ENCODE peak calls at places on chromosomes 4 and X, in four cellular contexts. One of them, this sample, is unnamed.

GRCh38 chr4:127103723-127104122 is 529.0 kb upstream of the INTU start:
- DNase-seq in HFFc6: no peak
- DNase-seq in stimulated activated CD4-positive, alpha-beta T cell treated with anti-CD3 and anti-CD28 coated beads, Interleukin-1b, Interleukin-23, amount 100 ng/mL, for 1 hour: no peak
- DNase-seq in immature natural killer cell: no peak
- DNase-seq in this sample: no peak

GRCh38 chrX:137432609-137433008 is 133.3 kb upstream of the ZIC3 start:
- DNase-seq in HFFc6: no peak
- DNase-seq in stimulated activated CD4-positive, alpha-beta T cell treated with anti-CD3 and anti-CD28 coated beads, Interleukin-1b, Interleukin-23, amount 100 ng/mL, for 1 hour: no peak
- DNase-seq in immature natural killer cell: no peak
- DNase-seq in this sample: peak; percentile 45

GRCh38 chr4:48831532-48832015 is 686 bp downstream of the OCIAD1 start:
- DNase-seq in HFFc6: no peak
- DNase-seq in stimulated activated CD4-positive, alpha-beta T cell treated with anti-CD3 and anti-CD28 coated beads, Interleukin-1b, Interleukin-23, amount 100 ng/mL, for 1 hour: no peak
- DNase-seq in immature natural killer cell: no peak
- DNase-seq in this sample: no peak

GRCh38 chr4:2753444-2753843 is 2.7 kb downstream of the TNIP2 start:
- DNase-seq in HFFc6: no peak
- DNase-seq in stimulated activated CD4-positive, alpha-beta T cell treated with anti-CD3 and anti-CD28 coated beads, Interleukin-1b, Interleukin-23, amount 100 ng/mL, for 1 hour: no peak
- DNase-seq in immature natural killer cell: no peak
- DNase-seq in this sample: no peak

GRCh38 chr4:177220376-177220775 is 89.3 kb upstream of the NEIL3 start:
- DNase-seq in HFFc6: peak; percentile 65
- DNase-seq in stimulated activated CD4-positive, alpha-beta T cell treated with anti-CD3 and anti-CD28 coated beads, Interleukin-1b, Interleukin-23, amount 100 ng/mL, for 1 hour: no peak
- DNase-seq in immature natural killer cell: no peak
- DNase-seq in this sample: no peak

GRCh38 chr4:112063260-112063659 is 82.0 kb upstream of the FAM241A start:
- DNase-seq in HFFc6: no peak
- DNase-seq in stimulated activated CD4-positive, alpha-beta T cell treated with anti-CD3 and anti-CD28 coated beads, Interleukin-1b, Interleukin-23, amount 100 ng/mL, for 1 hour: no peak
- DNase-seq in immature natural killer cell: no peak
- DNase-seq in this sample: no peak

GRCh38 chrX:12804655-12805054 is 13.4 kb downstream of the PRPS2 start:
- DNase-seq in HFFc6: no peak
- DNase-seq in stimulated activated CD4-positive, alpha-beta T cell treated with anti-CD3 and anti-CD28 coated beads, Interleukin-1b, Interleukin-23, amount 100 ng/mL, for 1 hour: no peak
- DNase-seq in immature natural killer cell: no peak
- DNase-seq in this sample: no peak

GRCh38 chr4:109408711-109409110 is 24.9 kb upstream of the SEC24B start:
- DNase-seq in HFFc6: peak; percentile 62
- DNase-seq in stimulated activated CD4-positive, alpha-beta T cell treated with anti-CD3 and anti-CD28 coated beads, Interleukin-1b, Interleukin-23, amount 100 ng/mL, for 1 hour: no peak
- DNase-seq in immature natural killer cell: no peak
- DNase-seq in this sample: no peak

GRCh38 chrX:30593435-30594200 is 16.1 kb upstream of the TASL start:
- DNase-seq in HFFc6: no peak
- DNase-seq in stimulated activated CD4-positive, alpha-beta T cell treated with anti-CD3 and anti-CD28 coated beads, Interleukin-1b, Interleukin-23, amount 100 ng/mL, for 1 hour: no peak
- DNase-seq in immature natural killer cell: no peak
- DNase-seq in this sample: no peak

GRCh38 chrX:140709421-140709846 is at the start of gene LINC00632:
- DNase-seq in HFFc6: no peak
- DNase-seq in stimulated activated CD4-positive, alpha-beta T cell treated with anti-CD3 and anti-CD28 coated beads, Interleukin-1b, Interleukin-23, amount 100 ng/mL, for 1 hour: no peak
- DNase-seq in immature natural killer cell: no peak
- DNase-seq in this sample: no peak

GRCh38 chr4:5888706-5889696 is 3.9 kb downstream of the CRMP1 start:
- DNase-seq in HFFc6: no peak
- DNase-seq in stimulated activated CD4-positive, alpha-beta T cell treated with anti-CD3 and anti-CD28 coated beads, Interleukin-1b, Interleukin-23, amount 100 ng/mL, for 1 hour: no peak
- DNase-seq in immature natural killer cell: no peak
- DNase-seq in this sample: no peak

GRCh38 chr4:158459085-158459820 is 62.4 kb upstream of the RXFP1 start:
- DNase-seq in HFFc6: no peak
- DNase-seq in stimulated activated CD4-positive, alpha-beta T cell treated with anti-CD3 and anti-CD28 coated beads, Interleukin-1b, Interleukin-23, amount 100 ng/mL, for 1 hour: no peak
- DNase-seq in immature natural killer cell: no peak
- DNase-seq in this sample: no peak

GRCh38 chr4:5465529-5465928 is 242.8 kb downstream of the EVC2 start:
- DNase-seq in HFFc6: no peak
- DNase-seq in stimulated activated CD4-positive, alpha-beta T cell treated with anti-CD3 and anti-CD28 coated beads, Interleukin-1b, Interleukin-23, amount 100 ng/mL, for 1 hour: no peak
- DNase-seq in immature natural killer cell: no peak
- DNase-seq in this sample: no peak

GRCh38 chr4:76293705-76294274 is 12.7 kb upstream of the STBD1 start:
- DNase-seq in HFFc6: no peak
- DNase-seq in stimulated activated CD4-positive, alpha-beta T cell treated with anti-CD3 and anti-CD28 coated beads, Interleukin-1b, Interleukin-23, amount 100 ng/mL, for 1 hour: no peak
- DNase-seq in immature natural killer cell: no peak
- DNase-seq in this sample: no peak

GRCh38 chr4:4969298-4969697 is 50.0 kb downstream of the CYTL1 start:
- DNase-seq in HFFc6: no peak
- DNase-seq in stimulated activated CD4-positive, alpha-beta T cell treated with anti-CD3 and anti-CD28 coated beads, Interleukin-1b, Interleukin-23, amount 100 ng/mL, for 1 hour: no peak
- DNase-seq in immature natural killer cell: no peak
- DNase-seq in this sample: no peak

GRCh38 chrX:13937370-13938052 is 92.2 kb downstream of the GEMIN8 start:
- DNase-seq in HFFc6: peak; percentile 31
- DNase-seq in stimulated activated CD4-positive, alpha-beta T cell treated with anti-CD3 and anti-CD28 coated beads, Interleukin-1b, Interleukin-23, amount 100 ng/mL, for 1 hour: no peak
- DNase-seq in immature natural killer cell: no peak
- DNase-seq in this sample: no peak

GRCh38 chr4:52990706-52991105 is 128.6 kb downstream of the RASL11B start:
- DNase-seq in HFFc6: no peak
- DNase-seq in stimulated activated CD4-positive, alpha-beta T cell treated with anti-CD3 and anti-CD28 coated beads, Interleukin-1b, Interleukin-23, amount 100 ng/mL, for 1 hour: no peak
- DNase-seq in immature natural killer cell: no peak
- DNase-seq in this sample: no peak

GRCh38 chrX:10949541-10949940 is 161.6 kb upstream of the HCCS start:
- DNase-seq in HFFc6: no peak
- DNase-seq in stimulated activated CD4-positive, alpha-beta T cell treated with anti-CD3 and anti-CD28 coated beads, Interleukin-1b, Interleukin-23, amount 100 ng/mL, for 1 hour: no peak
- DNase-seq in immature natural killer cell: no peak
- DNase-seq in this sample: no peak

GRCh38 chr4:179893967-179894590 is 2349.1 kb upstream of the TENM3 start:
- DNase-seq in HFFc6: no peak
- DNase-seq in stimulated activated CD4-positive, alpha-beta T cell treated with anti-CD3 and anti-CD28 coated beads, Interleukin-1b, Interleukin-23, amount 100 ng/mL, for 1 hour: no peak
- DNase-seq in immature natural killer cell: no peak
- DNase-seq in this sample: no peak

GRCh38 chrX:13469963-13470679 is 99.3 kb upstream of the EGFL6 start:
- DNase-seq in HFFc6: peak; percentile 62
- DNase-seq in stimulated activated CD4-positive, alpha-beta T cell treated with anti-CD3 and anti-CD28 coated beads, Interleukin-1b, Interleukin-23, amount 100 ng/mL, for 1 hour: no peak
- DNase-seq in immature natural killer cell: no peak
- DNase-seq in this sample: no peak

GRCh38 chr4:75736862-75737261 is 12.5 kb downstream of the USO1 start:
- DNase-seq in HFFc6: no peak
- DNase-seq in stimulated activated CD4-positive, alpha-beta T cell treated with anti-CD3 and anti-CD28 coated beads, Interleukin-1b, Interleukin-23, amount 100 ng/mL, for 1 hour: no peak
- DNase-seq in immature natural killer cell: no peak
- DNase-seq in this sample: no peak

GRCh38 chr4:6194458-6195195 is 5.7 kb downstream of the JAKMIP1 start:
- DNase-seq in HFFc6: no peak
- DNase-seq in stimulated activated CD4-positive, alpha-beta T cell treated with anti-CD3 and anti-CD28 coated beads, Interleukin-1b, Interleukin-23, amount 100 ng/mL, for 1 hour: no peak
- DNase-seq in immature natural killer cell: no peak
- DNase-seq in this sample: no peak

GRCh38 chrX:131709553-131709952 is 165.7 kb downstream of the OR13H1 start:
- DNase-seq in HFFc6: no peak
- DNase-seq in stimulated activated CD4-positive, alpha-beta T cell treated with anti-CD3 and anti-CD28 coated beads, Interleukin-1b, Interleukin-23, amount 100 ng/mL, for 1 hour: no peak
- DNase-seq in immature natural killer cell: no peak
- DNase-seq in this sample: no peak

GRCh38 chr4:165779950-165780670 is 92.9 kb upstream of the TLL1 start:
- DNase-seq in HFFc6: no peak
- DNase-seq in stimulated activated CD4-positive, alpha-beta T cell treated with anti-CD3 and anti-CD28 coated beads, Interleukin-1b, Interleukin-23, amount 100 ng/mL, for 1 hour: no peak
- DNase-seq in immature natural killer cell: no peak
- DNase-seq in this sample: no peak

GRCh38 chr4:97432551-97432950 is 710.7 kb downstream of the STPG2 start:
- DNase-seq in HFFc6: no peak
- DNase-seq in stimulated activated CD4-positive, alpha-beta T cell treated with anti-CD3 and anti-CD28 coated beads, Interleukin-1b, Interleukin-23, amount 100 ng/mL, for 1 hour: no peak
- DNase-seq in immature natural killer cell: no peak
- DNase-seq in this sample: no peak

This sample was measured in DMS153.